ENCODE peak calls at places on chromosomes 12 and 14, in ten cellular contexts. G is Peyer's patch, M is A549, V is IMR-90, X is stomach, Z is NB4, F is spleen, S is adrenal gland, R is suprapubic skin, Y is uterus. H is an unnamed sample.

GRCh38 chr14:89870335-89870734 is 84.2 kb downstream of the EFCAB11 start:
- DNase-seq in X (no peak), G (no peak), M (no peak), V (peak), F (no peak), Z (no peak), S (no peak), R (no peak), Y (no peak), H (no peak)

GRCh38 chr12:120835657-120836056 is 68.5 kb downstream of the SPPL3 start:
- DNase-seq in Z (peak), X (no peak), V (no peak), Y (no peak), G (no peak), R (no peak), M (no peak), S (no peak), F (no peak), H (no peak)

GRCh38 chr14:39229222-39229543 is 4.5 kb upstream of the MIA2 start:
- DNase-seq in V (peak), R (no peak), F (no peak), Y (no peak), M (no peak), S (no peak), Z (no peak), X (no peak), G (peak), H (no peak)

GRCh38 chr14:89625208-89625987 is 208.4 kb upstream of the FOXN3 start:
- DNase-seq in S (peak), R (no peak), F (no peak), V (no peak), M (no peak), G (no peak), Z (no peak), X (no peak), Y (peak), H (no peak)

GRCh38 chr12:124361996-124362395 is 67.1 kb downstream of the RFLNA start:
- DNase-seq in R (no peak), M (no peak), V (no peak), G (no peak), X (no peak), S (no peak), F (no peak), Y (no peak), Z (no peak), H (no peak)

GRCh38 chr12:93778306-93778705 is 101.1 kb downstream of the CRADD start:
- DNase-seq in Z (no peak), R (no peak), Y (peak), M (no peak), S (peak), V (peak), F (no peak), X (no peak), G (no peak), H (no peak)

GRCh38 chr12:85036241-85036707 is at the start of the genes LRRIQ1 and TSPAN19:
- DNase-seq in G (peak), R (peak), S (peak), Z (no peak), M (peak), X (peak), F (peak), Y (peak), V (peak), H (peak)

GRCh38 chr14:21807975-21808374 is 134.4 kb upstream of the OR4E1 start:
- DNase-seq in M (no peak), F (no peak), R (no peak), Y (no peak), Z (no peak), X (no peak), V (no peak), G (no peak), S (no peak), H (no peak)

GRCh38 chr12:30546121-30546520 is 149.5 kb downstream of the IPO8 start:
- DNase-seq in Y (no peak), S (no peak), V (no peak), R (no peak), X (peak), G (no peak), F (no peak), Z (no peak), M (no peak), H (no peak)

GRCh38 chr12:12975322-12976077 is 23.5 kb upstream of the GPRC5D start:
- DNase-seq in X (peak), Z (peak), R (no peak), G (peak), M (peak), F (no peak), S (peak), V (peak), Y (no peak), H (peak)

GRCh38 chr14:58296731-58297130 is 1.6 kb upstream of the ARID4A start:
- DNase-seq in X (no peak), F (no peak), R (no peak), G (no peak), Z (peak), M (no peak), S (no peak), V (peak), Y (no peak), H (no peak)

GRCh38 chr12:78864483-78865296 is at the start of gene SYT1:
- DNase-seq in V (peak), X (no peak), F (peak), S (no peak), R (peak), M (peak), G (peak), Y (peak), Z (no peak), H (peak)

GRCh38 chr14:54718046-54718445 is 151.1 kb downstream of the SAMD4A start:
- DNase-seq in X (no peak), R (no peak), V (peak), F (no peak), Y (no peak), M (no peak), Z (no peak), S (no peak), G (no peak), H (no peak)

GRCh38 chr12:62689042-62689839 is 222.6 kb downstream of the MON2 start:
- DNase-seq in R (no peak), G (no peak), S (no peak), Z (no peak), Y (no peak), X (no peak), V (peak), F (no peak), M (no peak), H (no peak)

GRCh38 chr12:8662592-8662991 is at the start of gene MFAP5:
- DNase-seq in M (no peak), F (no peak), Z (no peak), G (no peak), X (no peak), V (peak), S (no peak), Y (no peak), R (no peak), H (no peak)

GRCh38 chr14:88005978-88006851 is 1.3 kb downstream of the GPR65 start:
- DNase-seq in M (no peak), S (peak), G (peak), X (no peak), Z (peak), V (no peak), F (peak), R (no peak), Y (no peak), H (no peak)

GRCh38 chr14:91365552-91365951 is 52.1 kb downstream of the CCDC88C start:
- DNase-seq in M (no peak), R (no peak), G (no peak), Y (no peak), V (no peak), S (no peak), X (no peak), Z (peak), F (no peak), H (no peak)

GRCh38 chr12:49026101-49026500 is 7.5 kb upstream of the PRKAG1 start:
- DNase-seq in R (peak), M (no peak), V (no peak), S (no peak), F (no peak), Z (no peak), G (no peak), X (no peak), Y (no peak), H (no peak)
- TF ChIP-seq POLR2A in R (no peak), M (no peak), V (no peak), S (no peak), F (no peak), Z (no peak), G (no peak), X (no peak), Y (no peak), H (no peak)

GRCh38 chr12:122333142-122334087 is 67.1 kb upstream of the VPS33A start:
- DNase-seq in R (no peak), M (no peak), G (no peak), X (no peak), V (no peak), Z (peak), F (no peak), Y (peak), S (peak), H (no peak)
- TF ChIP-seq POLR2A in R (no peak), M (no peak), G (no peak), X (no peak), V (no peak), Z (no peak), F (no peak), Y (no peak), S (no peak), H (no peak)

GRCh38 chr12:46303039-46303666 is 34.3 kb upstream of the SLC38A1 start:
- DNase-seq in F (no peak), M (no peak), R (no peak), Y (no peak), S (no peak), Z (peak), X (peak), V (peak), G (peak), H (no peak)

GRCh38 chr12:46299846-46300245 is 31.0 kb upstream of the SLC38A1 start:
- DNase-seq in Y (no peak), F (no peak), V (no peak), S (no peak), R (no peak), X (no peak), M (no peak), Z (no peak), G (no peak), H (no peak)

GRCh38 chr12:46300906-46301305 is 32.1 kb upstream of the SLC38A1 start:
- DNase-seq in Z (peak), S (no peak), R (no peak), V (peak), F (no peak), M (no peak), Y (no peak), X (no peak), G (no peak), H (no peak)

DNA sequence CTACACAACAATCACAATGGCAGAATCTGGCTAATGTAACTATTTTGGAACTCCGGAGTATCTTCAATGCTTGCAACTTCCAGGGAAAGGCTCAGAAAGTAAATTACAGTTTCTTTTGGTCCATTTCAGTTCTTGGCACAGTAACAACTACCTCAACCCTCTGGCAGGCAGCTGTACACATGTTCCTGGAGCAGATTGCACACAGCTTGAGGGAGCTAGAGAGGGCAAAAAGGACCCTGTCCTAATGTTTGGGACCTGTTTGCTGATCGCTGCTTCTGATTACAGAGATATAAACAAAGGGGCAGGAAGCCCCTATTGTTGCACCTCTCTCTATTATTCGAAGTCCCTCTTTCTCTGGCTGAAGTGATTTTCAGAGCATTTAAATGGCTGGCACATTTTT is 35.2 kb upstream of the SLC38A1 start:
- DNase-seq in Z (no peak), R (no peak), F (no peak), V (peak), X (no peak), G (no peak), Y (no peak), S (no peak), M (no peak), H (no peak)
- TF ChIP-seq POLR2A in Z (no peak), R (no peak), F (no peak), V (no peak), X (no peak), G (no peak), Y (no peak), S (no peak), M (no peak), H (no peak)

GRCh38 chr12:49187184-49187583 is 1.7 kb downstream of the TUBA1A start:
- DNase-seq in V (peak), Z (no peak), S (peak), M (no peak), G (no peak), F (no peak), R (peak), X (no peak), Y (peak), H (no peak)

GRCh38 chr12:49189731-49190314 is 943 bp upstream of the TUBA1A start:
- DNase-seq in S (no peak), M (no peak), G (no peak), Y (no peak), R (no peak), V (no peak), X (no peak), F (no peak), Z (no peak), H (no peak)

GRCh38 chr12:49190317-49190716 is 1.4 kb upstream of the TUBA1A start:
- DNase-seq in S (no peak), V (no peak), M (no peak), G (no peak), Z (peak), R (no peak), F (no peak), Y (no peak), X (no peak), H (no peak)

GRCh38 chr12:49188205-49188915 is 520 bp downstream of the TUBA1A start:
- DNase-seq in F (peak), V (peak), G (peak), M (peak), S (peak), Y (peak), Z (peak), R (peak), X (peak), H (peak)

DNA sequence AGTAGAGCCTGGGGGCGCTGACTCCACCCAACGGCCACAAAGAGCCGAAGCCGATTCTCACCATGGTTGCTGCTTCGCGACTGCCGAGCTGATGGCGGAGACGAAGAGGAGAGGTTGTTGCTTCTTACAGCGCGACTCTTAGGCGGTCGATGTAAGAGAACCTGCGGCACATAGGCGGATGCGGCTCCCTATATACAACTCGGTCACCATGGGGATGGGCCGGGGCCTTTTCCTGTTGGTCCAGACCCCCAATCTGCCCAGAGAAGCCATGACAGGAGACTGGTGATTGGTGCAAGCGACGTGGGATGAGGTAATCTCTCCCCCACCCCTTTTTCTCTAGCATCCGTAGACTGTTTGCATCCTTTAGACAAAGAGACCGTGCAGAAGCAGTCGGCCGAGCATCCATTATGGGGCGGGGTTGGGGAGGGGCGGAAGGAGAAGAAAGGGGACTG is at the start of gene TUBA1A:
- DNase-seq in V (peak), Z (peak), S (peak), G (peak), M (peak), X (peak), R (peak), Y (peak), F (peak), H (peak)
- TF ChIP-seq POLR2A in V (peak), Z (peak), S (peak), G (peak), M (peak), X (peak), R (peak), Y (peak), F (peak), H (peak)

DNA sequence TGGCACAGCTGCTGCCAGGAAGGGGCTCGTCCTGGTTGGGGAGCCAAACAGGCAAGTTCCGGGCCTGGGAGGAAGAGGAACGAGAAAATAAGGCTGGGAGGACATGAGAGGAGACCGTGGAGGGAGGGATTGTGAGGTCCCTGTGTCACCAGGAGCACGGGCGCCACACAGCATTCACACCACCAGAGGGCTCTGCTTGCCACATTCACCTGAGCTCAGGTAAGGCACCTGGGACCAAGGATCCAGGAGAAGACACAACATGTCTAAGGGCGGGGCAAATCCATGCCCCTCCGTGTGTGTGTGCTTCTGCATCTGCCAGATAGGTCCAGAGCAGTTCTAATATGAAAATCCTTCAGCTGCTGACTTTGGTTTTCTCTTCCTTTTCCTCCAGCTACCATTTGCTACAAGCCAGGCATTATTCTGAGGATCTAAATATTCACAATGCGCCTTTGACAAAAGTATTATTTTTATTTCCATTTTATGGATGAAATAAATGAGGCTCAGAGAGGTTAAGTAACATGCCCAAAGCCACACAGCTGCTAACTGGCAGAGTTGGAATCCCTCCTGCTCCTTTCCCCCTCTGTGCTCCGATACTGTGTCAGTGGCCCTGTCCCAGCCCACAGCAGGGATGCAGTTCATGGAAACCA is 14.6 kb downstream of the RAPGEF3 start:
- DNase-seq in Y (no peak), R (no peak), F (no peak), V (no peak), M (peak), Z (no peak), S (no peak), X (peak), G (peak), H (no peak)
- TF ChIP-seq POLR2A in Y (no peak), R (no peak), F (no peak), V (no peak), M (no peak), Z (no peak), S (no peak), X (no peak), G (no peak), H (no peak)

GRCh38 chr12:42144424-42145196 is at the start of gene GXYLT1:
- DNase-seq in V (peak), Y (peak), S (peak), X (peak), R (peak), M (peak), G (peak), F (peak), Z (peak), H (peak)
- TF ChIP-seq POLR2A in V (peak), Y (peak), S (peak), X (no peak), R (peak), M (peak), G (peak), F (peak), Z (peak), H (peak)

DNA sequence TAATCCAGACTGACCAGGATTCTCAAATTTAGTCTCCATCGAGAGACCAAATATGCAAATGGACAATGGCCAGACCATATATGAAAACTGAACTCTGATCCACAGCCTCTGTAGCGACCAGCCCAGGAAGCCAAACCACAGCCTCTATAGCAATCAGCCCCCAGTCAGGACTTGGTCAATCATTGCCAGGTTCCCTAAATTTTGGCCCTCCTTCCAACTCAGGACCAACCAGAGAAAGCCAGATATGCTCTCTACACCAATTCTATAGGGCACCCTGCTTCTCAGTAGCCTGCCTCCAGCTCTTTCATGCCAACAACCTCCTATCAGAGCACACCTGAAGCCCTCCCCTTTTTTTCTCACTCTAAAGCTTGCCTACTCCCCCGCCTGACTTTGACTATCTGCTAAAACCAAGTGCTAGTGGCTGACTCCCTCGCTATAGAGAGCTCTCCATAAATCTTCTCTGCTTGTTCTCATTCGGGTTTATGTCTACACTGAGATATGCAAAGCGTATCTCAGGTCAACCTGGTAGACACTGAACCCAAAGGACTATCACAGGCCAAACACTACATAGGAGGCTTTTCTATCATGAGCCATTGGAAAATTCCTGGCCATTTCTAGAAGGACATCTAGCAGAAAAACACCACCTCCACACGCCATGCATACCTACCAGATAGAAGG is 110.5 kb upstream of the FUT8 start:
- DNase-seq in G (no peak), R (no peak), V (no peak), Z (peak), M (no peak), F (no peak), X (peak), Y (no peak), S (no peak), H (no peak)
- TF ChIP-seq POLR2A in G (no peak), R (no peak), V (no peak), Z (no peak), M (no peak), F (no peak), X (no peak), Y (no peak), S (no peak), H (no peak)